ENCODE peak calls at places on chromosome 15, in nine cellular contexts. One of them, this sample, is unnamed.

GRCh38 chr15:79562538-79563298 is 130.6 kb downstream of the MINAR1 start:
- DNase-seq in A172: no peak
- DNase-seq in upper lobe of right lung: no peak
- DNase-seq in EL: peak
- DNase-seq in AG04449: no peak
- DNase-seq in NCI-H2029: no peak
- DNase-seq in left colon: no peak
- DNase-seq in hypothalamus: no peak
- DNase-seq in hepatocyte: no peak
- DNase-seq in this sample: no peak

GRCh38 chr15:79595995-79596622 is 164.0 kb downstream of the MINAR1 start:
- DNase-seq in A172: peak
- DNase-seq in upper lobe of right lung: no peak
- DNase-seq in EL: peak
- DNase-seq in AG04449: no peak
- DNase-seq in NCI-H2029: peak
- DNase-seq in left colon: peak
- DNase-seq in hypothalamus: no peak
- DNase-seq in hepatocyte: peak
- DNase-seq in this sample: peak

GRCh38 chr15:42133892-42134502 is 22.4 kb downstream of the PLA2G4F start:
- DNase-seq in A172: peak
- DNase-seq in upper lobe of right lung: peak
- DNase-seq in EL: peak
- DNase-seq in AG04449: no peak
- DNase-seq in NCI-H2029: peak
- DNase-seq in left colon: peak
- DNase-seq in hypothalamus: no peak
- DNase-seq in hepatocyte: peak
- DNase-seq in this sample: peak

GRCh38 chr15:43126358-43126757 is 7.0 kb upstream of the TMEM62 start:
- DNase-seq in A172: no peak
- DNase-seq in upper lobe of right lung: no peak
- DNase-seq in EL: no peak
- DNase-seq in AG04449: no peak
- DNase-seq in NCI-H2029: no peak
- DNase-seq in left colon: no peak
- DNase-seq in hypothalamus: no peak
- DNase-seq in hepatocyte: no peak
- DNase-seq in this sample: no peak

GRCh38 chr15:40053234-40054055 is 14.5 kb upstream of the SRP14 start:
- DNase-seq in A172: no peak
- DNase-seq in upper lobe of right lung: no peak
- DNase-seq in EL: no peak
- DNase-seq in AG04449: no peak
- DNase-seq in NCI-H2029: no peak
- DNase-seq in left colon: no peak
- DNase-seq in hypothalamus: no peak
- DNase-seq in hepatocyte: no peak
- DNase-seq in this sample: no peak

GRCh38 chr15:43518073-43518761 is 809 bp downstream of the MAP1A start:
- DNase-seq in A172: peak
- DNase-seq in upper lobe of right lung: peak
- DNase-seq in EL: peak
- DNase-seq in AG04449: no peak
- DNase-seq in NCI-H2029: no peak
- DNase-seq in left colon: no peak
- DNase-seq in hypothalamus: peak
- DNase-seq in hepatocyte: peak
- DNase-seq in this sample: no peak

GRCh38 chr15:69718916-69719315 is 266.3 kb downstream of the RPLP1 start:
- DNase-seq in A172: no peak
- DNase-seq in upper lobe of right lung: peak
- DNase-seq in EL: no peak
- DNase-seq in AG04449: no peak
- DNase-seq in NCI-H2029: no peak
- DNase-seq in left colon: no peak
- DNase-seq in hypothalamus: no peak
- DNase-seq in hepatocyte: no peak
- DNase-seq in this sample: no peak

GRCh38 chr15:79339588-79340314 is 28.8 kb downstream of the TMED3 start:
- DNase-seq in A172: peak
- DNase-seq in upper lobe of right lung: no peak
- DNase-seq in EL: peak
- DNase-seq in AG04449: peak
- DNase-seq in NCI-H2029: no peak
- DNase-seq in left colon: no peak
- DNase-seq in hypothalamus: no peak
- DNase-seq in hepatocyte: peak
- DNase-seq in this sample: peak

GRCh38 chr15:78260489-78260888 is 3.9 kb upstream of the DNAJA4 start:
- DNase-seq in A172: no peak
- DNase-seq in upper lobe of right lung: no peak
- DNase-seq in EL: no peak
- DNase-seq in AG04449: no peak
- DNase-seq in NCI-H2029: no peak
- DNase-seq in left colon: no peak
- DNase-seq in hypothalamus: no peak
- DNase-seq in hepatocyte: no peak
- DNase-seq in this sample: no peak

GRCh38 chr15:62558640-62559039 is 393.6 kb upstream of the C2CD4B start:
- DNase-seq in A172: no peak
- DNase-seq in upper lobe of right lung: no peak
- DNase-seq in EL: no peak
- DNase-seq in AG04449: no peak
- DNase-seq in NCI-H2029: no peak
- DNase-seq in left colon: no peak
- DNase-seq in hypothalamus: no peak
- DNase-seq in hepatocyte: peak
- DNase-seq in this sample: no peak